ENCODE peak calls at places on chromosomes 1 and 21, in nine cellular contexts. One of them, this sample, is unnamed.
A peak's percentile ranks its signal among the peaks of the same experiment; 100 is the strongest.

GRCh38 chr1:44016081-44016874 is 15.0 kb downstream of the SLC6A9 start:
- DNase-seq in left ventricle myocardium inferior: no peak
- DNase-seq in AG09319: no peak
- DNase-seq in left cardiac atrium: no peak
- DNase-seq in occipital lobe: no peak
- DNase-seq in activated CD4-positive, alpha-beta T cell treated with anti-CD3 and anti-CD28 coated beads for 48 hours: no peak
- DNase-seq in GM12865: no peak
- DNase-seq in globus pallidus: peak; percentile 67
- DNase-seq in prostate gland: no peak
- DNase-seq in this sample: no peak

GRCh38 chr21:46059195-46059594 is 38.7 kb upstream of the COL6A2 start:
- DNase-seq in left ventricle myocardium inferior: no peak
- DNase-seq in AG09319: no peak
- DNase-seq in left cardiac atrium: no peak
- DNase-seq in occipital lobe: no peak
- DNase-seq in activated CD4-positive, alpha-beta T cell treated with anti-CD3 and anti-CD28 coated beads for 48 hours: no peak
- DNase-seq in GM12865: no peak
- DNase-seq in globus pallidus: no peak
- DNase-seq in prostate gland: no peak
- DNase-seq in this sample: no peak

GRCh38 chr1:36132029-36132428 is 7.0 kb upstream of the COL8A2 start:
- DNase-seq in left ventricle myocardium inferior: no peak
- DNase-seq in AG09319: no peak
- DNase-seq in left cardiac atrium: no peak
- DNase-seq in occipital lobe: no peak
- DNase-seq in activated CD4-positive, alpha-beta T cell treated with anti-CD3 and anti-CD28 coated beads for 48 hours: no peak
- DNase-seq in GM12865: no peak
- DNase-seq in globus pallidus: no peak
- DNase-seq in prostate gland: no peak
- DNase-seq in this sample: no peak

GRCh38 chr1:44842763-44843655 is at the start of gene PTCH2:
- DNase-seq in left ventricle myocardium inferior: peak; percentile 74
- DNase-seq in AG09319: peak; percentile 16
- DNase-seq in left cardiac atrium: peak; percentile 77
- DNase-seq in occipital lobe: peak; percentile 74
- DNase-seq in activated CD4-positive, alpha-beta T cell treated with anti-CD3 and anti-CD28 coated beads for 48 hours: no peak
- DNase-seq in GM12865: peak; percentile 28
- DNase-seq in globus pallidus: peak; percentile 59
- DNase-seq in prostate gland: peak; percentile 51
- DNase-seq in this sample: no peak

GRCh38 chr1:166116026-166116425 is 50.8 kb downstream of the FAM78B start:
- DNase-seq in left ventricle myocardium inferior: no peak
- DNase-seq in AG09319: no peak
- DNase-seq in left cardiac atrium: no peak
- DNase-seq in occipital lobe: no peak
- DNase-seq in activated CD4-positive, alpha-beta T cell treated with anti-CD3 and anti-CD28 coated beads for 48 hours: no peak
- DNase-seq in GM12865: no peak
- DNase-seq in globus pallidus: no peak
- DNase-seq in prostate gland: no peak
- DNase-seq in this sample: no peak

GRCh38 chr1:218259800-218260199 is 25.3 kb upstream of the RRP15 start:
- DNase-seq in left ventricle myocardium inferior: no peak
- DNase-seq in AG09319: no peak
- DNase-seq in left cardiac atrium: no peak
- DNase-seq in occipital lobe: no peak
- DNase-seq in activated CD4-positive, alpha-beta T cell treated with anti-CD3 and anti-CD28 coated beads for 48 hours: no peak
- DNase-seq in GM12865: peak; percentile 22
- DNase-seq in globus pallidus: no peak
- DNase-seq in prostate gland: no peak
- DNase-seq in this sample: no peak

GRCh38 chr21:19908386-19908785 is 1089.8 kb upstream of the NCAM2 start:
- DNase-seq in left ventricle myocardium inferior: no peak
- DNase-seq in AG09319: no peak
- DNase-seq in left cardiac atrium: no peak
- DNase-seq in occipital lobe: no peak
- DNase-seq in activated CD4-positive, alpha-beta T cell treated with anti-CD3 and anti-CD28 coated beads for 48 hours: no peak
- DNase-seq in GM12865: no peak
- DNase-seq in globus pallidus: no peak
- DNase-seq in prostate gland: no peak
- DNase-seq in this sample: no peak

GRCh38 chr1:234956821-234957329 is 171.8 kb downstream of the TOMM20 start:
- DNase-seq in left ventricle myocardium inferior: no peak
- DNase-seq in AG09319: no peak
- DNase-seq in left cardiac atrium: no peak
- DNase-seq in occipital lobe: no peak
- DNase-seq in activated CD4-positive, alpha-beta T cell treated with anti-CD3 and anti-CD28 coated beads for 48 hours: no peak
- DNase-seq in GM12865: no peak
- DNase-seq in globus pallidus: no peak
- DNase-seq in prostate gland: no peak
- DNase-seq in this sample: no peak

GRCh38 chr21:35697321-35697808 is 363.0 kb downstream of the SETD4 start:
- DNase-seq in left ventricle myocardium inferior: peak; percentile 66
- DNase-seq in AG09319: no peak
- DNase-seq in left cardiac atrium: peak; percentile 79
- DNase-seq in occipital lobe: no peak
- DNase-seq in activated CD4-positive, alpha-beta T cell treated with anti-CD3 and anti-CD28 coated beads for 48 hours: peak; percentile 9
- DNase-seq in GM12865: peak; percentile 57
- DNase-seq in globus pallidus: peak; percentile 76
- DNase-seq in prostate gland: no peak
- DNase-seq in this sample: no peak

GRCh38 chr1:200916681-200917080 is 22.0 kb downstream of the INAVA start:
- DNase-seq in left ventricle myocardium inferior: no peak
- DNase-seq in AG09319: no peak
- DNase-seq in left cardiac atrium: no peak
- DNase-seq in occipital lobe: no peak
- DNase-seq in activated CD4-positive, alpha-beta T cell treated with anti-CD3 and anti-CD28 coated beads for 48 hours: no peak
- DNase-seq in GM12865: no peak
- DNase-seq in globus pallidus: no peak
- DNase-seq in prostate gland: no peak
- DNase-seq in this sample: no peak

This sample was measured in GM06990.